ENCODE peak calls at places on chromosomes 3 and 15, in eight cellular contexts. D is H9, I is A549, H is GM23338, B is esophagus squamous epithelium, F is pancreas, Z is psoas muscle, E is hepatocyte. N is an unnamed sample.

GRCh38 chr3:30198162-30198561 is 408.2 kb upstream of the TGFBR2 start:
- DNase-seq in D (no peak), I (no peak), H (no peak), B (no peak), F (no peak), Z (no peak), E (peak), N (no peak)

GRCh38 chr15:45425135-45425534 is 46.8 kb upstream of the GATM start:
- DNase-seq in D (no peak), I (no peak), H (no peak), B (no peak), F (no peak), Z (no peak), E (no peak), N (no peak)

GRCh38 chr3:121988146-121988545 is 33.9 kb downstream of the ILDR1 start:
- DNase-seq in D (no peak), I (no peak), H (no peak), B (no peak), F (no peak), Z (no peak), E (no peak), N (no peak)

GRCh38 chr15:40454904-40455391 is 14.2 kb downstream of the BAHD1 start:
- DNase-seq in D (no peak), I (no peak), H (no peak), B (no peak), F (no peak), Z (peak), E (peak), N (no peak)

GRCh38 chr3:66477846-66478245 is 23.0 kb downstream of the LRIG1 start:
- DNase-seq in D (peak), I (no peak), H (no peak), B (no peak), F (no peak), Z (no peak), E (peak), N (no peak)

GRCh38 chr15:72820278-72820677 is 36.7 kb upstream of the ADPGK start:
- DNase-seq in D (no peak), I (no peak), H (no peak), B (no peak), F (no peak), Z (no peak), E (no peak), N (no peak)

GRCh38 chr3:17054301-17054700 is 169.5 kb downstream of the PLCL2 start:
- DNase-seq in D (no peak), I (no peak), H (no peak), B (no peak), F (no peak), Z (no peak), E (no peak), N (no peak)

GRCh38 chr3:33074217-33075067 is 22.5 kb downstream of the GLB1 start:
- DNase-seq in D (peak), I (peak), H (peak), B (no peak), F (no peak), Z (no peak), E (peak), N (peak)

GRCh38 chr3:60497922-60498321 is 753.3 kb downstream of the FHIT start:
- DNase-seq in D (no peak), I (no peak), H (no peak), B (no peak), F (no peak), Z (no peak), E (peak), N (no peak)

GRCh38 chr3:38001456-38002081 is 11.0 kb downstream of the VILL start:
- DNase-seq in D (peak), I (peak), H (peak), B (no peak), F (peak), Z (peak), E (no peak), N (no peak)

GRCh38 chr15:35533130-35534110 is 12.5 kb downstream of the DPH6 start:
- DNase-seq in D (no peak), I (no peak), H (no peak), B (no peak), F (no peak), Z (no peak), E (no peak), N (no peak)

GRCh38 chr3:25288416-25288815 is 139.6 kb upstream of the RARB start:
- DNase-seq in D (no peak), I (no peak), H (no peak), B (no peak), F (no peak), Z (no peak), E (no peak), N (no peak)

GRCh38 chr3:30299674-30300423 is 306.6 kb upstream of the TGFBR2 start:
- DNase-seq in D (no peak), I (no peak), H (no peak), B (no peak), F (no peak), Z (no peak), E (no peak), N (no peak)

GRCh38 chr3:173653781-173654180 is 256.2 kb downstream of the NLGN1 start:
- DNase-seq in D (no peak), I (no peak), H (no peak), B (no peak), F (no peak), Z (no peak), E (no peak), N (no peak)

GRCh38 chr3:99648091-99648490 is 9.7 kb downstream of the COL8A1 start:
- DNase-seq in D (no peak), I (no peak), H (no peak), B (no peak), F (no peak), Z (no peak), E (peak), N (no peak)

GRCh38 chr3:159260049-159260662 is 458.3 kb downstream of the MFSD1 start:
- DNase-seq in D (peak), I (peak), H (peak), B (no peak), F (no peak), Z (no peak), E (peak), N (peak)

GRCh38 chr3:16103472-16103871 is 71.0 kb upstream of the GALNT15 start:
- DNase-seq in D (no peak), I (no peak), H (no peak), B (no peak), F (no peak), Z (no peak), E (no peak), N (no peak)

GRCh38 chr3:134627831-134628230 is 23.0 kb downstream of the KY start:
- DNase-seq in D (peak), I (peak), H (no peak), B (no peak), F (no peak), Z (no peak), E (no peak), N (no peak)

GRCh38 chr15:94416829-94417228 is 185.5 kb downstream of the MCTP2 start:
- DNase-seq in D (no peak), I (no peak), H (no peak), B (no peak), F (no peak), Z (no peak), E (no peak), N (no peak)

GRCh38 chr3:40079203-40079844 is 230.2 kb upstream of the EIF1B start:
- DNase-seq in D (no peak), I (no peak), H (peak), B (no peak), F (no peak), Z (no peak), E (peak), N (no peak)

GRCh38 chr3:7518471-7518870 is 657.6 kb downstream of the GRM7 start:
- DNase-seq in D (no peak), I (no peak), H (no peak), B (no peak), F (no peak), Z (no peak), E (peak), N (no peak)

GRCh38 chr3:105715372-105715771 is 153.4 kb downstream of the CBLB start:
- DNase-seq in D (no peak), I (no peak), H (no peak), B (no peak), F (no peak), Z (no peak), E (no peak), N (no peak)

GRCh38 chr3:122227036-122227781 is 43.7 kb downstream of the CASR start:
- DNase-seq in D (no peak), I (no peak), H (no peak), B (no peak), F (peak), Z (no peak), E (no peak), N (no peak)

GRCh38 chr3:13346481-13347389 is 73.4 kb downstream of the NUP210 start:
- DNase-seq in D (peak), I (no peak), H (peak), B (no peak), F (peak), Z (peak), E (no peak), N (no peak)

GRCh38 chr3:44958406-44958805 is 17.6 kb downstream of the ZDHHC3 start:
- DNase-seq in D (no peak), I (no peak), H (no peak), B (no peak), F (no peak), Z (no peak), E (no peak), N (no peak)

GRCh38 chr15:20658024-20658423 is 116.4 kb upstream of the GOLGA6L6 start:
- DNase-seq in D (no peak), I (no peak), H (no peak), B (no peak), F (peak), Z (peak), E (no peak), N (no peak)
- H3K27ac ChIP-seq in D (no peak), I (no peak), H (no peak), B (no peak), F (no peak), Z (no peak), E (no peak), N (no peak)

DNA sequence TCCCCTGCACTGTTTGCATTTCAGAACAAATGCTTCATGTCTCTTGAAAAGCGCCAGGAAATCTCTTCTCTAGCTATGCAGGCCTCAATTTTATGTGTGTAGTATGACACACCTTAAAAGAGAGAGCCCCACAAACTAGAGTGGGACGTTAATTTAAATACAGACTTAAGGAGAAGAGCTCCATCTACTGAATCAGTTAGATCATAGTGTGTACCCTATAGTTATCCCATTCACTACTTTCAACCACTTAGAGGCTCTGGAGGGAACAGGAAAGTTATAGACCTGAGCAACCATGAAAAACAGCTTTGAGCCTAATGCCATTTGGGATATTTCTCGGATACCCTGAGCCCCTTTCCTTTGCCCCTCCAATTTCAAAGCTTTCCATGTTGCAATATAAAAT is 153.7 kb downstream of the TIGIT start:
- DNase-seq in D (no peak), I (no peak), H (no peak), B (no peak), F (no peak), Z (no peak), E (no peak), N (no peak)
- H3K27ac ChIP-seq in D (no peak), I (no peak), H (no peak), B (no peak), F (no peak), Z (peak), E (no peak), N (no peak)

GRCh38 chr15:43277901-43278300 is 11.2 kb upstream of the TGM5 start:
- DNase-seq in D (no peak), I (no peak), H (no peak), B (no peak), F (no peak), Z (no peak), E (no peak), N (no peak)

GRCh38 chr15:43276563-43277200 is 10.0 kb upstream of the TGM5 start:
- DNase-seq in D (no peak), I (no peak), H (no peak), B (no peak), F (no peak), Z (no peak), E (no peak), N (no peak)

GRCh38 chr15:43277231-43277823 is 10.6 kb upstream of the TGM5 start:
- DNase-seq in D (no peak), I (no peak), H (no peak), B (no peak), F (no peak), Z (no peak), E (no peak), N (no peak)

GRCh38 chr15:43274136-43274535 is 7.4 kb upstream of the TGM5 start:
- DNase-seq in D (no peak), I (no peak), H (no peak), B (no peak), F (peak), Z (peak), E (no peak), N (no peak)

DNA sequence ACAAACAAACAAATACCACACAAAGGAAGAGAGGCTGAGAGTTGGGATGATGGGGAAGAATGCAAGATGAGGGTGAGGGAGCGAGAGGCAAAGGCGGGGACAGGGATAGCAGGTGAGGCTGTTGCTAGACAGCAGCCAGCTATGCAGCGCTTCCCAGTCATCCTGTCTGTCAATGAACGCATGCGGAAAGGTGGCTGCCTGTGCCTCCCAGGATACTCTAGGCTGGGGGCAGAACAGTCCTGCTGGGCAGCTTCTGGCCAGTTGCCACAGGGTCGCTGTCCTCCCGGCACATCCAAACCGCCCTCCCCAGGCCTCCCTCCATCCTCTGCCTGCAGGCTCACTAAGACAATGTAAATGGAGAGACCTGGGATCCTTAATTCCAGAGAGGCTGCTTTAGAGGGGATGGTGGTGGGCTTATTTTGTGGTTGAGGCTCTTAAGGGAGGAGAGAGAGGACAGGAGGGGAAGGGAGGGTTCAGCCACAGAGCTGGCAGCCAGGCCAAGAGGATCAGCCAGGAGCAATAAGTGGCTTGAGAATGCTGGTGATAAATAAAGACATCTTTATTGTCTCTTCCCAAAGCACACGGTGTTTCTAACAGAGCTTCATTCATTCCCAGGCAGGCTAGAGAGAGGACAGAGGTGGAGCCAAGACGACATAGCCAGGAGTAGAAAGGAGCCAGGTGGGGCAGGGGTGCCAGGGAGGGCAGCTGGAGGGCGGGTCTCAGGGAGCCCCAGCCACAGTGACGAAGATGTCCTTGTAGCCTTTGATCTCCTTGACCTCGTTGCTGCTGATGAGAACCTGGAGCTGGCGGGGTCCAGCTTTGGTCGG is 9.2 kb upstream of the TGM5 start:
- DNase-seq in D (no peak), I (no peak), H (no peak), B (no peak), F (no peak), Z (no peak), E (no peak), N (no peak)
- H3K27ac ChIP-seq in D (no peak), I (no peak), H (no peak), B (no peak), F (no peak), Z (peak), E (no peak), N (no peak)

GRCh38 chr3:50164056-50164455 is 8.9 kb downstream of the SEMA3F start:
- DNase-seq in D (no peak), I (peak), H (no peak), B (no peak), F (peak), Z (peak), E (peak), N (no peak)
- H3K27ac ChIP-seq in D (no peak), I (peak), H (no peak), B (peak), F (no peak), Z (peak), E (peak), N (no peak)

GRCh38 chr3:11050666-11051323 is 58.2 kb downstream of the SLC6A1 start:
- DNase-seq in D (no peak), I (no peak), H (no peak), B (no peak), F (no peak), Z (no peak), E (no peak), N (no peak)

GRCh38 chr3:11045536-11045935 is 53.0 kb downstream of the SLC6A1 start:
- DNase-seq in D (no peak), I (no peak), H (peak), B (no peak), F (no peak), Z (no peak), E (no peak), N (no peak)

DNA sequence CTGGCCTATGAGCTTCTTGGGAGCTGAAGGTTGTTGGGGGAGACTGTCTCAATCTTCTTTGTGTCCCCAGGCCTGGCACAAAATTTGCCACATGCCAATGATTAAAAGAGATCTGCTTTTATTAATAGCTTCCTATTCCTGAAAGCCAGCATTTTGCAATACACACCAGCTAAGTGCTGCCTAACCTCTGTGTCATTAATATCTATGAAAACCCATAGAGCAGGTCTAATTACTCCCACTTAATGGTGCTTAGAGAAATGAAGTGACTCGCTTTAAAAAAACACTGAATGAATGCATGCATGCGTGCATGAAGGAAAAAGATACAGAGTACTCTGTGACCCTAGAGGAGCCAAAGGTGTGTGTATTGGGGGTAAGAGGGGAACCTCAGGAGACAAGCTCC is 55.0 kb downstream of the SLC6A1 start:
- DNase-seq in D (no peak), I (no peak), H (no peak), B (no peak), F (no peak), Z (no peak), E (no peak), N (no peak)
- H3K27ac ChIP-seq in D (no peak), I (no peak), H (no peak), B (no peak), F (no peak), Z (no peak), E (no peak), N (no peak)